ENCODE peak calls at places on chromosomes 1 and 21, in four cellular contexts. C is GM12878, Y is IMR-90, K is K562. L is an unnamed sample.

GRCh38 chr1:23751050-23751814 is 8.0 kb downstream of the ELOA start:
- DNase-seq in C (no peak), Y (peak), K (peak), L (peak)

GRCh38 chr21:15003463-15004135 is 61.2 kb downstream of the NRIP1 start:
- DNase-seq in C (no peak), Y (no peak), K (no peak), L (no peak)

GRCh38 chr1:232211149-232211548 is 418.8 kb downstream of the SIPA1L2 start:
- DNase-seq in C (no peak), Y (no peak), K (no peak), L (peak)

GRCh38 chr21:37370152-37371040 is 3.8 kb downstream of the DYRK1A start:
- DNase-seq in C (no peak), Y (peak), K (no peak), L (no peak)

GRCh38 chr1:84611796-84612195 is 37.6 kb upstream of the CTBS start:
- DNase-seq in C (no peak), Y (peak), K (no peak), L (no peak)

GRCh38 chr1:168430348-168430747 is 113.4 kb downstream of the XCL2 start:
- DNase-seq in C (no peak), Y (no peak), K (no peak), L (no peak)

GRCh38 chr21:37368536-37369279 is 2.1 kb downstream of the DYRK1A start:
- DNase-seq in C (no peak), Y (peak), K (no peak), L (no peak)

GRCh38 chr1:6006882-6007281 is 14.7 kb upstream of the NPHP4 start:
- DNase-seq in C (no peak), Y (no peak), K (peak), L (no peak)

GRCh38 chr1:54117815-54118563 is 34.8 kb downstream of the CDCP2 start:
- DNase-seq in C (no peak), Y (peak), K (peak), L (peak)

GRCh38 chr1:24052119-24052695 is 59.7 kb downstream of the MYOM3 start:
- DNase-seq in C (no peak), Y (peak), K (no peak), L (no peak)

GRCh38 chr1:38258085-38258484 is 211.5 kb upstream of the POU3F1 start:
- DNase-seq in C (no peak), Y (no peak), K (no peak), L (no peak)

GRCh38 chr1:226826479-226827245 is 43.8 kb upstream of the PSEN2 start:
- DNase-seq in C (no peak), Y (no peak), K (no peak), L (no peak)

GRCh38 chr21:29676395-29676794 is 263.4 kb downstream of the GRIK1 start:
- DNase-seq in C (no peak), Y (no peak), K (no peak), L (no peak)

GRCh38 chr1:212621043-212621829 is 12.7 kb downstream of the ATF3 start:
- DNase-seq in C (no peak), Y (no peak), K (no peak), L (no peak)

GRCh38 chr1:151720974-151721787 is at the start of gene RIIAD1:
- DNase-seq in C (no peak), Y (no peak), K (peak), L (no peak)

GRCh38 chr1:43351421-43352350 is 7.1 kb upstream of the CDC20 start:
- DNase-seq in C (no peak), Y (no peak), K (no peak), L (no peak)

GRCh38 chr1:235831148-235831547 is 35.6 kb downstream of the LYST start:
- DNase-seq in C (peak), Y (peak), K (no peak), L (peak)

GRCh38 chr1:196309386-196309785 is 298.9 kb downstream of the KCNT2 start:
- DNase-seq in C (no peak), Y (peak), K (no peak), L (no peak)

GRCh38 chr1:246297314-246298273 is 209.5 kb downstream of the SMYD3 start:
- DNase-seq in C (no peak), Y (peak), K (no peak), L (no peak)

GRCh38 chr1:100187912-100188311 is 9.9 kb upstream of the LRRC39 start:
- DNase-seq in C (no peak), Y (peak), K (no peak), L (no peak)

GRCh38 chr1:17883662-17884395 is 128.7 kb downstream of the ACTL8 start:
- DNase-seq in C (no peak), Y (no peak), K (no peak), L (no peak)

GRCh38 chr1:205060746-205061145 is 17.7 kb downstream of the CNTN2 start:
- DNase-seq in C (no peak), Y (no peak), K (no peak), L (no peak)

GRCh38 chr21:45454081-45454923 is 49.3 kb downstream of the COL18A1 start:
- DNase-seq in C (no peak), Y (no peak), K (no peak), L (no peak)
- TF ChIP-seq ELK1 in C (no peak), Y (no peak), K (no peak), L (no peak)

GRCh38 chr1:228902781-228903572 is 167.7 kb downstream of the RHOU start:
- DNase-seq in C (no peak), Y (peak), K (no peak), L (peak)
- TF ChIP-seq ELK1 in C (no peak), Y (no peak), K (no peak), L (no peak)

GRCh38 chr1:29162476-29163138 is 19.1 kb downstream of the SRSF4 start:
- DNase-seq in C (no peak), Y (no peak), K (no peak), L (no peak)
- TF ChIP-seq ELK1 in C (no peak), Y (no peak), K (no peak), L (no peak)

GRCh38 chr1:145956361-145956760 is 1.5 kb downstream of the LIX1L start:
- DNase-seq in C (no peak), Y (no peak), K (no peak), L (no peak)

GRCh38 chr1:145957443-145958319 is at the start of gene LIX1L:
- DNase-seq in C (peak), Y (peak), K (peak), L (peak)

GRCh38 chr1:145953861-145954260 is 4.0 kb downstream of the LIX1L start:
- DNase-seq in C (no peak), Y (no peak), K (no peak), L (no peak)

GRCh38 chr1:145956776-145957442 is 908 bp downstream of the LIX1L start:
- DNase-seq in C (no peak), Y (peak), K (no peak), L (no peak)

GRCh38 chr1:145955436-145955835 is 2.4 kb downstream of the LIX1L start:
- DNase-seq in C (no peak), Y (no peak), K (no peak), L (no peak)
- TF ChIP-seq ELK1 in C (no peak), Y (no peak), K (no peak), L (no peak)

GRCh38 chr21:39106881-39107462 is 76.3 kb downstream of the PSMG1 start:
- DNase-seq in C (no peak), Y (no peak), K (no peak), L (no peak)
- TF ChIP-seq ELK1 in C (no peak), Y (no peak), K (no peak), L (no peak)

GRCh38 chr1:21340230-21340564 is 49.9 kb upstream of the ECE1 start:
- DNase-seq in C (no peak), Y (no peak), K (no peak), L (no peak)

GRCh38 chr1:21342961-21343838 is 52.9 kb upstream of the ECE1 start:
- DNase-seq in C (no peak), Y (no peak), K (no peak), L (no peak)

GRCh38 chr1:21341517-21342078 is 51.3 kb upstream of the ECE1 start:
- DNase-seq in C (no peak), Y (no peak), K (no peak), L (no peak)

GRCh38 chr1:21339402-21340229 is 49.4 kb upstream of the ECE1 start:
- DNase-seq in C (no peak), Y (no peak), K (no peak), L (no peak)

DNA sequence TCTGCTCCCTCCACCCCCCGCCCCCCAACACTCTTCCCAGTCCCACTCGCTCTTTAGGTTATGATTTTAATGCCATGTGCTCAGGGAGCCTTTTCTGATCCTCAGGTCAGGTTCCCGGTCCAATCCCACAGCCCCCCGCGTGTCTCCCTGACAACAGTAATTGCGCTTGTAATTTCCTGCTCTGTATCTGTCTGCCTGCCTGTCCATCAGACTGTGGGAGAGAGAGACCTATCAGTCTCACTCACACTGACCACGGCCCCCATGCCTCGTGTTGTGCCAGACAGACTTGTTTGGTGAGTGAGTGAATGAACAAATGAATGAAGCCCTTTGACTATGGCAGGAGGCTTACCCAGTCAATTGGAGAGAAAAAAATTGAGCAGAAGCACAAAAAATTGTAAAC is 50.8 kb upstream of the ECE1 start:
- DNase-seq in C (no peak), Y (no peak), K (no peak), L (no peak)
- TF ChIP-seq ELK1 in C (no peak), Y (no peak), K (no peak), L (no peak)

DNA sequence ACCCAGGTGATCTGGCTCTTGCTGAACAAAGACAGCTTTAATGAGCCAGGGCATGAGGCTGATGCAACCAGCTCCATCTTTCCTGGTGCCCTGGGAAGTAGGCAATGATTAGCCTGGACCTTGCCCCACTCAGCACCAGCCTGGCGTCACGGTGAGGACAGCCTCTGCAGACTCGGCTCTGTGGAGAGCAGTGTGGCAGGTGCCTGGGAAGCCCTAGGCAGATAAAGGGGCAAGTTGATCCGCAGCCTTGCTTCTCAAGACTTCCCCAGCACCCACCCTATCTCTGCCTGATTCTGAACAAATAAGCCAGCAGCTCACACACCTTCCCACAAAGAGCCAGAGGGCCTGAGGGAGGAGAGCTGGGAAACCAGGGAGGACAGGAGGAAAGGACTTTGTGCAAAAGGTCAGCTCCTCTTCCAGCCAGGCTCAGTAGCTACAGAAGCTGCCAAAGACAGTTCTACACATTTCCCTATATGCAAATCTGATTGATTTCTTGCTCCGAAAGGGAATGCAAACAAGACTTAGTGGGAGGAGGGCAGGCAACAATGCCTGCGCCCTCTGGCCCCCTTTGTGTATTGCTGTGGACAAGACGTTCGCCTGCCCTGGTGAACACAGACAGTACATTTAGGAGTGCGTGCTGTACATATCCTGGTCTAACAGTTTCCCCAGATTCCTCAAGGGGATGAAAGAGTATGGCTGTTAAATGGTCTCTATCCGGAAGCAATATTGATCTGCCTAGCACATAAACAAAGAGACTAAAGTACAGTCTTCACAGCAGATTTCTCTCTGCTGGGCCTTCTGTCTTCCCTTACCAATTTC is 63.8 kb downstream of the BCAR3 start:
- DNase-seq in C (no peak), Y (no peak), K (no peak), L (peak)
- TF ChIP-seq ELK1 in C (no peak), Y (no peak), K (no peak), L (no peak)

DNA sequence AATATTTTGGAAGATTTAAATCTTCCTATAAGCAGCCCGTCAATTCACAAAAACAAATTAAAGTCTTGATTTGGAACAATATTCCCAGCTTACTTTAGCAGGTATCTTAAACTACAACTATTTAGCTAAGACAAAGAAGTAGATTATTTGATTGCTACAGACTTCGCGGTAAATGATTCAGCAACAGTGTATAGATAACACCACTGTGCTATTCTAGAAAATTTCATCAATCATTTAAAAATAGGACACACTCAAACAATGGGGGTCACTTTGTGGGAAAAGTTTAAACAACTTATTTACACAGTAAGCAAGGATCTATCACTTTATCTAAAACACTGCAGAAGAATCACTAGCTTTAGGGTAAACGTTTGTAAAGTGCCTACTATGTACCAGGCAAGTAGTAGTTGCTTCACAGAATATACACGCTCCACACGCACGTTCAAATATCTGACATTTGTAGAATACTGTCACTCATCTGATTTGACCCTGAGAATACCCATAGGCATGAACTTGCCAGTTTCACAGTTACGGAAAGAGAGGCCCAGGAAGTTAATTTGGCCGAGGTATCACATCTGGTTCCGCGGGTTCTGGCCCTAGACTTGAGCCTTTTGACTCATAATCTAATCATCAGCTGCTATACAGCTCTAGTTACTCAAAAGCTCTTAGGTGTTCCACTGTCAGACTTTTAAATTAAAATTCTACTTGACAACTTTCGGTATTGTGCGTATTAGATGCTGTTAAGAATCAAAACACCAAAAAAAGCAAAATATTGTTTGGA is 876 bp downstream of the DENND2C start:
- DNase-seq in C (no peak), Y (peak), K (no peak), L (no peak)
- TF ChIP-seq ELK1 in C (no peak), Y (no peak), K (no peak), L (no peak)

GRCh38 chr1:165549908-165550480 is 6.2 kb downstream of the LRRC52 start:
- DNase-seq in C (no peak), Y (no peak), K (no peak), L (no peak)
- TF ChIP-seq ELK1 in C (no peak), Y (no peak), K (no peak), L (no peak)